ENCODE peak calls at places on chromosomes 16 and 17, in eight cellular contexts. O, K, L, H, D, J, G and T are unnamed samples.

GRCh38 chr16:30407794-30408534 is 558 bp downstream of the ZNF771 start:
- DNase-seq in O (no peak), K (no peak), L (peak; percentile 60), H (peak; percentile 85), D (no peak), J (no peak), G (no peak), T (no peak)

GRCh38 chr17:79811036-79811887 is 14.4 kb upstream of the CBX8 start:
- DNase-seq in O (peak; percentile 36), K (peak; percentile 78), L (no peak), H (peak; percentile 83), D (no peak), J (peak; percentile 50), G (peak; percentile 70), T (no peak)

GRCh38 chr17:4261452-4261851 is 2.3 kb downstream of the ANKFY1 start:
- DNase-seq in O (no peak), K (no peak), L (peak; percentile 37), H (peak; percentile 41), D (no peak), J (no peak), G (no peak), T (no peak)

GRCh38 chr17:82244413-82245140 is 15.7 kb downstream of the SLC16A3 start:
- DNase-seq in O (no peak), K (peak; percentile 66), L (no peak), H (peak; percentile 79), D (no peak), J (no peak), G (peak; percentile 61), T (no peak)

GRCh38 chr17:47119746-47120520 is 69.2 kb downstream of the CDC27 start:
- DNase-seq in O (no peak), K (no peak), L (peak; percentile 14), H (no peak), D (no peak), J (peak; percentile 46), G (no peak), T (no peak)

GRCh38 chr16:66295761-66296546 is 70.5 kb upstream of the CDH5 start:
- DNase-seq in O (no peak), K (no peak), L (no peak), H (no peak), D (no peak), J (no peak), G (no peak), T (no peak)

GRCh38 chr17:81300586-81301155 is 5.6 kb upstream of the SLC38A10 start:
- DNase-seq in O (no peak), K (no peak), L (no peak), H (no peak), D (no peak), J (no peak), G (no peak), T (no peak)

GRCh38 chr16:67387479-67388079 is 5.7 kb downstream of the TPPP3 start:
- DNase-seq in O (no peak), K (no peak), L (no peak), H (no peak), D (no peak), J (no peak), G (no peak), T (no peak)

GRCh38 chr17:9905078-9905415 is at the start of gene RCVRN:
- DNase-seq in O (no peak), K (no peak), L (no peak), H (no peak), D (no peak), J (no peak), G (no peak), T (no peak)

GRCh38 chr17:68432086-68432864 is 25.0 kb downstream of the WIPI1 start:
- DNase-seq in O (no peak), K (no peak), L (no peak), H (no peak), D (no peak), J (no peak), G (no peak), T (no peak)

GRCh38 chr17:82022981-82023446 is at the start of gene LRRC45:
- DNase-seq in O (peak; percentile 100), K (peak; percentile 100), L (peak; percentile 100), H (peak; percentile 100), D (peak; percentile 100), J (peak; percentile 100), G (peak; percentile 100), T (peak; percentile 100)

GRCh38 chr16:81971853-81972252 is 39.4 kb downstream of the SDR42E1 start:
- DNase-seq in O (no peak), K (no peak), L (no peak), H (no peak), D (no peak), J (no peak), G (no peak), T (no peak)

GRCh38 chr16:6483634-6484033 is 849.0 kb upstream of the RBFOX1 start:
- DNase-seq in O (no peak), K (peak; percentile 43), L (peak; percentile 71), H (no peak), D (no peak), J (no peak), G (no peak), T (no peak)

GRCh38 chr17:62206550-62206949 is 141.5 kb upstream of the MED13 start:
- DNase-seq in O (no peak), K (no peak), L (no peak), H (no peak), D (no peak), J (no peak), G (no peak), T (no peak)

GRCh38 chr16:17416461-17417221 is 54.1 kb downstream of the XYLT1 start:
- DNase-seq in O (peak; percentile 51), K (no peak), L (peak; percentile 88), H (no peak), D (no peak), J (no peak), G (peak; percentile 60), T (no peak)

GRCh38 chr17:57543230-57543629 is 201.9 kb downstream of the CCDC182 start:
- DNase-seq in O (no peak), K (no peak), L (no peak), H (no peak), D (no peak), J (no peak), G (no peak), T (no peak)

GRCh38 chr17:1516403-1517161 is at the start of gene INPP5K:
- DNase-seq in O (peak; percentile 98), K (peak; percentile 100), L (peak; percentile 97), H (peak; percentile 99), D (peak; percentile 98), J (peak; percentile 94), G (peak; percentile 99), T (peak; percentile 98)

GRCh38 chr16:4053663-4054479 is 62.4 kb downstream of the ADCY9 start:
- DNase-seq in O (no peak), K (peak; percentile 72), L (no peak), H (peak; percentile 81), D (peak; percentile 25), J (peak; percentile 12), G (peak; percentile 84), T (peak; percentile 86)

GRCh38 chr17:74671031-74671771 is 41.5 kb downstream of the CD300LF start:
- DNase-seq in O (peak; percentile 60), K (peak; percentile 77), L (peak; percentile 94), H (peak; percentile 88), D (peak; percentile 82), J (no peak), G (peak; percentile 93), T (peak; percentile 20)

GRCh38 chr17:74670329-74670728 is 42.4 kb downstream of the CD300LF start:
- DNase-seq in O (no peak), K (no peak), L (no peak), H (no peak), D (no peak), J (no peak), G (no peak), T (no peak)
- H3K27me3 ChIP-seq in O (peaks cover 17% of the 10 kb centered on the region), K (no peaks in the 10 kb centered on the region), L (peaks cover 15% of the 10 kb centered on the region), H (peaks cover 74% of the 10 kb centered on the region), D (peaks cover 79% of the 10 kb centered on the region), J (peaks cover 95% of the 10 kb centered on the region), G (no peaks in the 10 kb centered on the region), T (peaks cover 26% of the 10 kb centered on the region)

GRCh38 chr17:39774043-39774442 is 36.3 kb downstream of the GRB7 start:
- DNase-seq in O (no peak), K (no peak), L (peak; percentile 24), H (no peak), D (no peak), J (no peak), G (no peak), T (no peak)

GRCh38 chr17:39776267-39776666 is 38.5 kb downstream of the GRB7 start:
- DNase-seq in O (no peak), K (no peak), L (no peak), H (no peak), D (no peak), J (no peak), G (no peak), T (no peak)

GRCh38 chr17:39772987-39773664 is 35.4 kb downstream of the GRB7 start:
- DNase-seq in O (no peak), K (no peak), L (no peak), H (no peak), D (no peak), J (no peak), G (no peak), T (no peak)

GRCh38 chr17:39772415-39772814 is 34.7 kb downstream of the GRB7 start:
- DNase-seq in O (no peak), K (no peak), L (no peak), H (no peak), D (no peak), J (no peak), G (no peak), T (no peak)

DNA sequence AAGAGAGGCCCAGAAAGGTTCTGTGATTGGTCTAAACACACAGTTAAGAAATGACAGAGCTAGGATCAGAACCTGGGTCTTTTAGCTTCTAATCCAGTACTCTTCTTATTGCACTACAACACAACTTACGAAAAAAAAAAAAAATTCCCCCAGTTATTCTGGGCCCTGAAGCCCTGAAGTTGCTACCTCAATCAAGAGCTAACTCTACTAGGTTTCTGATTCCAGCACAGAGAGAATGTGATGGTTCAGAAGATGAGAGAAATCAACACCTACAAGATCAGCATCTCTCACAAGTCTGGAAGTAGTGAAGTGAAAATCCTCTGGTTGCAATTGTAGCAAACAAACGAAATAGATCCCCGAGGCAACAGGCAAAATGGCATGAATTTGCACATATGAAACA is 37.3 kb downstream of the GRB7 start:
- DNase-seq in O (no peak), K (no peak), L (no peak), H (no peak), D (no peak), J (no peak), G (no peak), T (no peak)
- H3K27me3 ChIP-seq in O (no peaks in the 10 kb centered on the region), K (no peaks in the 10 kb centered on the region), L (no peaks in the 10 kb centered on the region), H (no peaks in the 10 kb centered on the region), D (peaks cover 38% of the 10 kb centered on the region), J (peaks cover 5% of the 10 kb centered on the region), G (no peaks in the 10 kb centered on the region), T (no peaks in the 10 kb centered on the region)

GRCh38 chr17:36926701-36927100 is 10.6 kb upstream of the LHX1 start:
- DNase-seq in O (no peak), K (no peak), L (no peak), H (no peak), D (no peak), J (no peak), G (no peak), T (no peak)
- H3K27me3 ChIP-seq in O (peaks cover 32% of the 10 kb centered on the region), K (peaks cover 3% of the 10 kb centered on the region), L (peaks cover 5% of the 10 kb centered on the region), H (peaks cover 23% of the 10 kb centered on the region), D (peaks cover 94% of the 10 kb centered on the region), J (no peaks in the 10 kb centered on the region), G (no peaks in the 10 kb centered on the region), T (peaks cover 65% of the 10 kb centered on the region)

DNA sequence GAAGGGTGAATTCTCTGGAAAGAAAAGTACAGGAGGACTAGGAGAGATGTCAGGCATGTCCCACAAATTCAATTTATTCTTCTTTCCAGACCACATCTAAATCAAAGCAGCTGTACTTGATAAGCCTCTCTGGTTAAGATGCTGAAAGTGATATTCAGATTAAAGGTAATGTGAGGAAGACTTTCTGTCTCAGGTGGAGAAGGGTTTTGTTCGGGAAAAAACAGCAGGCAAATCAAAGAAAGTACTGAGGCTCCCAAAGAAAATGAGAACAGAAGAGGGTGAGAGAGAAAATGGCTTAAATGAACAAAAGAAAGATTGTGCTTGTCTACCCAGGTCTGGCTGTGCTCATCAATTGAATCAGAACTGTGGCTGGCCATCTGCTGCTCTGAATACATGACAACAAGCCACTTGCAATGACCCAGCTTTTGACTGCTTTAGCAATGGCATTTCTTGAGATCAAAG is 55.6 kb downstream of the MMD start:
- DNase-seq in O (no peak), K (no peak), L (no peak), H (no peak), D (no peak), J (no peak), G (no peak), T (no peak)
- H3K27me3 ChIP-seq in O (no peaks in the 10 kb centered on the region), K (no peaks in the 10 kb centered on the region), L (no peaks in the 10 kb centered on the region), H (no peaks in the 10 kb centered on the region), D (no peaks in the 10 kb centered on the region), J (no peaks in the 10 kb centered on the region), G (no peaks in the 10 kb centered on the region), T (no peaks in the 10 kb centered on the region)